ENCODE peak calls at places on chromosomes 13 and 19, in four cellular contexts. F, X, V and Y are unnamed samples.

GRCh38 chr13:24625324-24625723 is 54.9 kb upstream of the ATP12A start:
- DNase-seq in V (no peak), F (no peak), X (no peak), Y (no peak)

GRCh38 chr19:2552859-2553258 is 76.9 kb downstream of the GADD45B start:
- DNase-seq in X (no peak), F (no peak), V (no peak), Y (no peak)

GRCh38 chr13:72726721-72727416 is 560 bp downstream of the MZT1 start:
- DNase-seq in X (peak; percentile 36), V (peak; percentile 56), F (no peak), Y (peak; percentile 78)

GRCh38 chr13:108470921-108471320 is 158.5 kb upstream of the MYO16 start:
- DNase-seq in V (no peak), F (no peak), X (no peak), Y (no peak)

GRCh38 chr13:23322353-23323336 is 110.9 kb downstream of the SACS start:
- DNase-seq in F (no peak), X (no peak), V (no peak), Y (no peak)

GRCh38 chr19:15836595-15837398 is 21.3 kb upstream of the OR10H1 start:
- DNase-seq in F (peak; percentile 96), V (no peak), X (peak; percentile 97), Y (peak; percentile 97)

GRCh38 chr13:38628554-38628953 is 58.3 kb upstream of the FREM2 start:
- DNase-seq in F (no peak), X (no peak), V (no peak), Y (no peak)

GRCh38 chr19:29404015-29404414 is 121.8 kb upstream of the VSTM2B start:
- DNase-seq in X (no peak), F (no peak), V (no peak), Y (no peak)

GRCh38 chr13:74026753-74027152 is 107.5 kb downstream of the KLF12 start:
- DNase-seq in V (peak; percentile 41), F (no peak), X (peak; percentile 27), Y (no peak)

GRCh38 chr13:110298566-110299321 is 8.2 kb downstream of the COL4A1 start:
- DNase-seq in X (no peak), V (no peak), F (no peak), Y (no peak)

GRCh38 chr19:13159713-13160112 is 9.5 kb downstream of the IER2 start:
- DNase-seq in V (no peak), F (no peak), X (no peak), Y (no peak)

GRCh38 chr13:97274782-97275252 is 52.7 kb downstream of the MBNL2 start:
- DNase-seq in V (no peak), F (no peak), X (no peak), Y (no peak)

GRCh38 chr19:18634612-18635290 is 2.1 kb upstream of the KLHL26 start:
- DNase-seq in X (no peak), F (no peak), V (no peak), Y (no peak)

GRCh38 chr19:38250821-38251563 is 5.2 kb downstream of the PPP1R14A start:
- DNase-seq in X (peak; percentile 45), F (peak; percentile 44), V (peak; percentile 13), Y (peak; percentile 73)

GRCh38 chr19:50328257-50329145 is 676 bp downstream of the KCNC3 start:
- DNase-seq in F (no peak), X (no peak), V (peak; percentile 48), Y (peak; percentile 79)

GRCh38 chr19:35295792-35296462 is 4.0 kb downstream of the MAG start:
- DNase-seq in V (peak; percentile 43), X (no peak), F (no peak), Y (no peak)

GRCh38 chr13:48873598-48873997 is 102.1 kb upstream of the FNDC3A start:
- DNase-seq in V (peak; percentile 23), F (no peak), X (no peak), Y (no peak)

GRCh38 chr13:27283906-27284523 is 13.4 kb downstream of the RASL11A start:
- DNase-seq in X (peak; percentile 42), V (no peak), F (no peak), Y (no peak)

GRCh38 chr19:12802267-12803106 is 618 bp downstream of the THSD8 start:
- DNase-seq in V (no peak), X (no peak), F (no peak), Y (no peak)

GRCh38 chr19:30686252-30686762 is 314.1 kb downstream of the ZNF536 start:
- DNase-seq in V (no peak), F (no peak), X (no peak), Y (no peak)

GRCh38 chr13:28476919-28477708 is 17.8 kb downstream of the FLT1 start:
- DNase-seq in F (no peak), V (no peak), X (no peak), Y (no peak)

GRCh38 chr19:36605839-36606478 is 846 bp downstream of the ZNF382 start:
- DNase-seq in V (no peak), X (no peak), F (no peak), Y (no peak)

GRCh38 chr19:36605101-36605838 is at the start of gene ZNF382:
- DNase-seq in F (no peak), X (peak; percentile 55), V (peak; percentile 87), Y (peak; percentile 85)

DNA sequence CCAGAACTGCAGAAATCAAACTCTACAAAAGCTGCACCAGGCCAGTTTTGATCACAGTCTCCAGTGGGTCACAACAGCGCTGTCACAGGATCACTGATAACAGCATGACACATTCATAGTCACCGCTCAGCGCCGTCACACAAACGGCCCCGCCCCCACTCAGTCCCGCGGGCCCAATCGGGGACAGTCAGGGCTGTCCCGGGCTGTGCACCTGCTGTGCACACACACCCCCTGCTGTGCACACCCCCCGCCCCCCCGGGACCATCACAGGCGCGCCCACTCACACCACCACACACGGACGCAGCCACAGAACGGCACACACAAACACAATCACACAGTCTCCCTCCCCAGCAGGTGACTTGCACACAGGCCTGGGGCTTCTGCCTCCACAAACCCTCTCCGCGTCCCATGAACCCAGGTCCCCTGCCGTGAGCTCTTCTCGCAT is 435 bp upstream of the ZNF382 start:
- DNase-seq in V (peak; percentile 70), X (peak; percentile 59), F (no peak), Y (peak; percentile 73)
- H3K4me3 ChIP-seq in V (peak overlapping the region; percentile 61), X (peak overlapping the region; percentile 84), F (peak overlapping the region; percentile 76), Y (peak overlapping the region; percentile 68)

DNA sequence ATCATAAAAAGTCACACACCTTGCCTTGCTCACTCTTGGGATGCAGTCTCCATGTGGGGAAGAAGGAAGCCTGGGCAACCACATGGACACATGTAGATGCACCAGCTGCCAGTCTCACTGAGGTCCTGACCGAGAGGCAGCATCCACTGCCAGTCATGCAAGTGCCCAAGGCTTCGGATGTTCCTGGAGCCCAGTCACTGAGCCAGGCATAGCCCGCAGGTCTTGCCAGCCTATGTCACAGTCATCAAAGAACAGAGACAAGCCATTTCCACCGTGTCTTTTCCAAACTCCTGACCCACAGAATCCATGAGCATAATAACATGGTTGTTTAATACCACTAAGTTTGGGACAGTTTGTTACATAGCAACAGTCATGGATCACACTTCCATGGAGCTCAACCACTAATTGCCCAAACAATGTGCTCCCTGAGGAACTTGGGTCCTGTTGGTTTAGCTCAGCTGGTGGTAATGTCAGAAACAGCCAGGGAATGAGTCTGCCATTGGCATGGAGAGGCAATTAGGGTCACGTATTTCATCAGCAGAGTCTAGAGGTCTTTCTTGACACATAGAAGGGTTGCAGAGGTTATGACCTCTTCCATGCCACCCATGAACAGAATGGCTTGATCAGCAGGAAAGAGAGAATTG is 21.5 kb downstream of the STARD13 start:
- DNase-seq in F (no peak), X (no peak), V (no peak), Y (no peak)
- H3K4me1 ChIP-seq in F (peaks cover 71% of the 10 kb centered on the region), X (peaks cover 76% of the 10 kb centered on the region), V (peaks cover 47% of the 10 kb centered on the region), Y (peaks cover 70% of the 10 kb centered on the region)

DNA sequence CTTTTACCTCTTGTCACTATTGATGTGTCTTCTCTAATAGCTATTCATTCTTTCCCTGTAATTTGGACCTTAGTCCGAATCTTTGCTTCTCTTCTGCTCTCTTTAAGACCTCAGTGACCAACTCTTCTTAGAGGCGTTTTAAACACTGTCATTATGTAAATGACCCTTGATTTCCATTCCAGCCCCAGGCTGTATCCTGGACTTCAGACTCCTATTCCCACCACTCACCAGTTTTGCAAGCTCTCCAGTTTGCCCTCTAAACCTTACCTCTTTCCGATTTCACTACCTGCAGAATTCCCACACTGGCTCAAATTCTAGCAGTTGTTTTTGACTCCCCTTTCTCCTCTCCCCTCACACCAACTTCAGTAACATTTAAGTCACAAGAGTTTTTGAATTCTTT is 13.4 kb upstream of the HMGB1 start:
- DNase-seq in X (no peak), V (no peak), F (no peak), Y (no peak)
- H3K36me3 ChIP-seq in X (no peaks in the 10 kb centered on the region), V (no peaks in the 10 kb centered on the region), F (no peaks in the 10 kb centered on the region), Y (no peaks in the 10 kb centered on the region)

GRCh38 chr19:7788178-7788932 is 25.3 kb downstream of the CLEC4M start:
- DNase-seq in X (no peak), F (no peak), V (peak; percentile 39), Y (no peak)
- H3K4me3 ChIP-seq in X (peak overlapping the region; percentile 39), F (peak overlapping the region; percentile 29), V (peak overlapping the region; percentile 18), Y (peak overlapping the region; percentile 30)

GRCh38 chr19:10417598-10418280 is 2.6 kb upstream of the PDE4A start:
- DNase-seq in F (no peak), X (no peak), V (peak; percentile 44), Y (no peak)

GRCh38 chr19:10419646-10420443 is 493 bp upstream of the PDE4A start:
- DNase-seq in X (no peak), V (peak; percentile 72), F (no peak), Y (no peak)

GRCh38 chr19:10420444-10421239 is at the start of gene PDE4A:
- DNase-seq in V (peak; percentile 61), X (no peak), F (no peak), Y (no peak)

GRCh38 chr19:10418281-10419199 is 1.8 kb upstream of the PDE4A start:
- DNase-seq in F (no peak), V (peak; percentile 30), X (no peak), Y (no peak)

GRCh38 chr19:10419200-10419645 is 1.1 kb upstream of the PDE4A start:
- DNase-seq in V (no peak), F (no peak), X (no peak), Y (no peak)
- H3K4me1 ChIP-seq in V (peaks cover 15% of the 10 kb centered on the region), F (peaks cover 24% of the 10 kb centered on the region), X (peaks cover 47% of the 10 kb centered on the region), Y (peaks cover 37% of the 10 kb centered on the region)

DNA sequence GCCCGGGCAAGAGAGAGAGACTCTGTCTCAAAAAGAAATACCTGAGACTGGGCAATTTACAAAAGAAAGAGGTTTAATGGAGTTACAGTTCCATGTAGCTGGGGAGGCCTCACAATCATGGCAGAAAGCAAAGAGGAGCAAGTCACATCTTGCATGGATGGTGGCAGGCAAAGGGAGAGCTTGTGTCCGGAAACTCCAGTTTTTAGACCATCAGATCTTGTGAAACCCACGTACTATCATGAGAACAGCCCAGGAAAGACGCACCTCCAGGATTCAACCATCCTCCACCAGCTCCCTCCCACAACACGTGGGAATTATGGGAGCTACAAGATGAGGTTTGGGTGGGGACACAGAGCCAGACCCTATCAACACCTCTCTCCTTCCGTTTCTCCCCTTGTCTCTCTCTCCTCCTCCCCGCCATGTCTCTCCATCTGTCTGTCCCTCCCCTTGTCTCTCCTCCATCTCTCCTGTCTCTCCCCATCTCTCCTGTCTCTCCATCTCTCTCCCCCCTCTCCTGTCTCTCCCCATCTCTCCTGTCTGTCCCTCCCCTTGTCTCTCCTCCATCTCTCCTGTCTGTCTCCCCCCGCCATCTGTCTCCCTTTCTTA is 10.0 kb downstream of the POLR2E start:
- DNase-seq in F (no peak), X (no peak), V (no peak), Y (no peak)
- H3K36me3 ChIP-seq in F (no peaks in the 10 kb centered on the region), X (peaks cover 94% of the 10 kb centered on the region), V (peaks cover 10% of the 10 kb centered on the region), Y (peaks cover 80% of the 10 kb centered on the region)

GRCh38 chr13:50128406-50129048 is 113.3 kb downstream of the KCNRG start:
- DNase-seq in X (no peak), F (no peak), V (no peak), Y (no peak)
- H3K4me3 ChIP-seq in X (no peak overlapping the region), F (no peak overlapping the region), V (no peak overlapping the region), Y (no peak overlapping the region)